ENCODE peak calls at places on chromosomes 4 and X, in five cellular contexts. E is HepG2, F is GM12878, V is K562, A is SK-N-SH. W is an unnamed sample.

GRCh38 chr4:5793514-5793913 is 82.5 kb downstream of the EVC start:
- DNase-seq in E (no peak), F (no peak), V (no peak), A (no peak), W (no peak)

GRCh38 chr4:53854991-53855885 is 209.2 kb downstream of the CHIC2 start:
- DNase-seq in E (no peak), F (no peak), V (no peak), A (no peak), W (no peak)

GRCh38 chrX:15384304-15384703 is at the start of gene VEGFD:
- DNase-seq in E (peak), F (no peak), V (no peak), A (no peak), W (no peak)

GRCh38 chr4:53855886-53856260 is 208.5 kb downstream of the CHIC2 start:
- DNase-seq in E (no peak), F (no peak), V (no peak), A (no peak), W (no peak)

GRCh38 chr4:8537041-8537461 is 43.1 kb upstream of the GPR78 start:
- DNase-seq in E (peak), F (peak), V (peak), A (no peak), W (no peak)

GRCh38 chrX:119686087-119686639 is 6.8 kb downstream of the SEPTIN6 start:
- DNase-seq in E (no peak), F (peak), V (no peak), A (peak), W (no peak)

GRCh38 chr4:21893136-21893535 is 55.4 kb downstream of the KCNIP4 start:
- DNase-seq in E (no peak), F (no peak), V (no peak), A (no peak), W (no peak)

GRCh38 chr4:55008166-55009056 is 117.0 kb downstream of the KDR start:
- DNase-seq in E (no peak), F (no peak), V (peak), A (peak), W (peak)

GRCh38 chrX:74343327-74343969 is 39.5 kb downstream of the ZCCHC13 start:
- DNase-seq in E (no peak), F (no peak), V (peak), A (no peak), W (no peak)

GRCh38 chrX:103442536-103442901 is 66.2 kb downstream of the BEX3 start:
- DNase-seq in E (no peak), F (no peak), V (no peak), A (no peak), W (no peak)

GRCh38 chr4:159137176-159137575 is 34.3 kb downstream of the RAPGEF2 start:
- DNase-seq in E (no peak), F (no peak), V (no peak), A (no peak), W (no peak)

GRCh38 chr4:1599491-1600210 is 84.5 kb downstream of the FAM53A start:
- DNase-seq in E (no peak), F (no peak), V (no peak), A (no peak), W (no peak)

GRCh38 chr4:98444371-98444770 is 183.2 kb downstream of the RAP1GDS1 start:
- DNase-seq in E (no peak), F (no peak), V (no peak), A (no peak), W (no peak)

GRCh38 chr4:98452091-98452490 is 190.9 kb downstream of the RAP1GDS1 start:
- DNase-seq in E (no peak), F (no peak), V (no peak), A (no peak), W (no peak)

GRCh38 chr4:98447648-98448047 is 186.5 kb downstream of the RAP1GDS1 start:
- DNase-seq in E (no peak), F (no peak), V (no peak), A (no peak), W (peak)

GRCh38 chr4:98448923-98449322 is 187.7 kb downstream of the RAP1GDS1 start:
- DNase-seq in E (no peak), F (no peak), V (no peak), A (no peak), W (no peak)

DNA sequence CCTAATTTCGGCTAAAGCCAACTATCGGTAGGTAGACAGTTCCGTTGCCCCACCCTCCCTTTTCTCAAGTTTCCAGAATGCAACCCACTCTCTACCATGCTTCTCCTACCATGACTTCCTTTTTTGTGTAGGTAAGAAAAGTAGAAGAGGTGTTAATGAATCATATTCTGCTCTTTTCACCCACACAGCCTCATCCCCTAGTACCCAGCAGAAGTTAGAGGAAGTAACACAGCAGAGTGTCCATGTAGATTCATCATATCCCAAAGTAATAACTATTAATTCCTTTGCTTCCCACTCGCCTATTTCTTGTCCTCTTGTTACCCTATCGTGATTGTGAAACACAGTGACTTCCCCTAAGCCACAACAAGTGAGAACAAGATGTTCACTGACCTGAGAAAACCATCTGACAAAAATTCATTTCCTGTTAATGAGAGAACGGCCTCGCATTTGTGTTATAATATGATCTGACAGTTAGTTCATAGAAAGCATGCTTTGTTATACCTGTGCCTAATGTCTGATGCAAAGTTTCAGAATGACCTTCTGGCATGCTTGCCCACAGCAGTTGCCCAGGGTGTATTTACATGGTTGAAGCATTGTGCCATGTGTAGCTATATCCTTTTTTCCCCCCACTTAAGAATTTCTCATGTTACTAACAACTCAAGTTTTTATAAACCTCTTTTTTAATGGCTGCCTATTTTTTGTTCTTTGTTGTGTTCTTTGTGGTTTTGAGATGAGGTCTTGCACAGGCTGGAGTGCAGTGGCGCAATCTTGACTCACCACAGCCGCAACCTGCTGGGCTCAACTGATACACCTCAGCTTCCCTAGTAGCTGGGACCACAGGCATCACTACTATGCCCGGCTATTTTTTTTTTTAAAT is 185.6 kb downstream of the RAP1GDS1 start:
- DNase-seq in E (no peak), F (peak), V (peak), A (no peak), W (no peak)
- TF ChIP-seq GABPA in E (no peak), F (no peak), V (no peak), A (no peak), W (no peak)

GRCh38 chr4:176436500-176436973 is 116.8 kb downstream of the SPCS3 start:
- DNase-seq in E (no peak), F (no peak), V (no peak), A (no peak), W (no peak)
- H2AFZ ChIP-seq in E (no peak), F (peak), V (no peak), A (no peak), W (no peak)

GRCh38 chrX:55039471-55039870 is 8.7 kb upstream of the ALAS2 start:
- DNase-seq in E (no peak), F (no peak), V (no peak), A (no peak), W (no peak)
- TF ChIP-seq GABPA in E (no peak), F (no peak), V (no peak), A (no peak), W (no peak)

GRCh38 chrX:97898798-97899197 is 1015.1 kb downstream of the RPA4 start:
- DNase-seq in E (no peak), F (no peak), V (no peak), A (no peak), W (no peak)

GRCh38 chrX:97897998-97898397 is 1014.3 kb downstream of the RPA4 start:
- DNase-seq in E (no peak), F (no peak), V (no peak), A (no peak), W (no peak)

DNA sequence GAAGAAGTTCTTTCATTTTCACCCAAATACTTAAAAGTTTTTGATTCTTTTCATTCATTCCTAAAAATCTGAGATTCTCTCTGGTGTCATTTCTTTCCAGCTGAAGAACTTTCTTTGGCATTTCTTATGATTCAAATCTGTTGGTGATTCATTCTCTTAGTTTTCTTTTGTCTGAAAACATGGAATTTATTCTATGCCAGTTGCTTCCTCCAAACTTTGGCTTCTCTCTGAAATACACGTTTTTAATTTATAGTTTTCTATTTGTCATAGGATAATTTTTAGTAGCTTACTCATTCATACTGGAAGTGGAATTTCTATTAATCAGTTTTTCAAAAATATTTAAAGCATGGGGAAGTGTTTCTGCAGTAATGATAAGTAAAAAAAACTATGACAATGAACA is 1012.0 kb downstream of the RPA4 start:
- DNase-seq in E (no peak), F (no peak), V (no peak), A (no peak), W (no peak)
- H2AFZ ChIP-seq in E (no peak), F (no peak), V (no peak), A (no peak), W (no peak)

DNA sequence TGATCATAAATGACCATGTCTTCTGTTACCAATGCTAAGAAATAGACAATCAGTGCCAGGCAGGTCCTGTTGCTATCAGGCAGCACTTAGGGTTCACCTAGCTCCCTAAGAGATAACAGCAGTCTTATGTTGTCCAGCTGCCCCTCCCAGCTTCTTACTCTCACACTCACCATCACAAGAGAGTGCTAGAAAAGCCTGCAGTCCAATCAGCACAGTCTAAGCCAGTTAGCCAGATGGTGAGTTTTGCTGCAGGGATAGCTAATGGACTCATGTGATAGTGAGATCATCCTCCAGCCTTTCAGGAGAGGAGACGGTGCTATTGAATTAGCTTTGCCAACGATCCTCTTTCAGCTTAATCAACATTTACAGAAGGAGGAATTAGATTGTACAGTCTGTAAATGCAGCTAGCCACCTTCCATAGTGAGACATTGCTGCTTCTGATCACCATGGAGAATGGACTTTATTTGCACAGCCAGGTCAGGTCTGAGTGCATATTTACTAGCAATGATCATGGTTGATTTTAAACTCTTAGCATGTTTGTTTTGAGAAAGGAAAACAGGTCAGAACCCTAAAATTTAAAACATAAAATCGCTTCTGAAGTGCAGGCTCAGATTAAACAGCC is 438.3 kb downstream of the CENPC start:
- DNase-seq in E (no peak), F (no peak), V (no peak), A (no peak), W (no peak)
- TF ChIP-seq GABPA in E (no peak), F (no peak), V (no peak), A (no peak), W (no peak)

DNA sequence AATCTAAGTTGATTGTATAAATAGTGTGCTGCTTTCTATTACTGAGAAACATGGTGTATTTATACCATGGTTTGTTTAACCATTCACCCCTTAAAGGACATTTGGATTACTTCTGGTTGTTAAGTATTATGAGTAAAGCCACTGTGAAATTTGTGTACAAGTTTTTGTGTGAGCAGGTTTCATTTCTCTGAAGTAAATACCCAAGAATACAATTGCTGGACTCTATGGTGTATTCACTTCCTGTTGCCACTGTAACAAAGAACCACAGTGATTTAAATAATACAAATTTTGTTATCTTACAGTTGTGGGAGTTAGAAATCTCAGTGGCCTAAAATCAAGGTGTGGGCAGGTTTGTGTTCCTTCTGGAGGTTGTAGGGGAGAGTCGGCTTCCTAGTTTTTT is 869.6 kb downstream of the CCSER1 start:
- DNase-seq in E (no peak), F (no peak), V (no peak), A (no peak), W (no peak)
- H2AFZ ChIP-seq in E (no peak), F (no peak), V (no peak), A (no peak), W (no peak)

GRCh38 chr4:94534401-94535312 is 82.9 kb downstream of the PDLIM5 start:
- DNase-seq in E (no peak), F (peak), V (peak), A (no peak), W (no peak)
- TF ChIP-seq GABPA in E (no peak), F (no peak), V (no peak), A (no peak), W (no peak)

DNA sequence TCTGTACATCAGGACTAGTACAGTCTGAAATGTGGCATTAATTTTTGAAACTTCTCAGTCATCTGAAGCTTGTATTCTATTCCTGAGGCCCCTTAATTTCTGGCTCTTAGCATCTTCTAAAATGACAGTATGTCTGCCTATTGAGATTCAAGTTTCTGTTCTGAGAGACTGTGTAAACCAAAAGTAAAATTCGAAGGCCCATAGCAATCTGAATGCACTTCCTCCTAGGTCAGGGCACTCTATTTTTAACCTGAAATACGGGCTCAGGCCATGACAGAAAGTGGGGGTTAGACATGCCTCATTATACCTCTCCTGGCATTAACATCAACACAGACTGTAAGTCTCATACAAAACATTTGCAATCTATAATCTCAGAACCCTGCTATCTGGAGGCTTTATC is 584.4 kb downstream of the KLHL4 start:
- DNase-seq in E (no peak), F (no peak), V (no peak), A (no peak), W (no peak)
- H2AFZ ChIP-seq in E (no peak), F (no peak), V (no peak), A (no peak), W (no peak)